ENCODE peak calls at places on chromosomes 5 and 9, in eight cellular contexts. J, P, V, K, H, M, A and I are unnamed samples.

GRCh38 chr5:95892784-95893354 is 68.8 kb downstream of the ELL2 start:
- DNase-seq in K (peak), M (no peak), P (no peak), A (peak), V (no peak), H (peak), J (peak), I (peak)

GRCh38 chr5:74862221-74862620 is 4.0 kb downstream of the FAM169A start:
- DNase-seq in H (no peak), V (no peak), J (no peak), A (no peak), M (no peak), P (no peak), K (no peak), I (no peak)

GRCh38 chr9:134688661-134689319 is 47.2 kb downstream of the COL5A1 start:
- DNase-seq in M (no peak), A (no peak), P (no peak), K (no peak), V (no peak), H (no peak), J (no peak), I (no peak)

GRCh38 chr9:112308576-112308975 is 24.8 kb downstream of the PTBP3 start:
- DNase-seq in K (no peak), P (no peak), M (no peak), H (no peak), A (no peak), V (no peak), J (peak), I (no peak)

GRCh38 chr9:21153688-21154608 is 12.3 kb upstream of the IFNW1 start:
- DNase-seq in P (no peak), M (no peak), K (peak), V (peak), J (peak), A (peak), H (peak), I (no peak)

GRCh38 chr9:86354048-86354881 is at the start of gene TUT7:
- DNase-seq in J (peak), P (peak), M (peak), V (peak), K (peak), H (peak), A (peak), I (peak)

GRCh38 chr5:82222597-82223574 is 55.3 kb downstream of the RPS23 start:
- DNase-seq in J (no peak), M (no peak), H (peak), P (no peak), A (no peak), V (no peak), K (peak), I (no peak)

GRCh38 chr5:112929336-112930081 is 7.5 kb upstream of the REEP5 start:
- DNase-seq in K (no peak), M (no peak), P (no peak), J (no peak), A (no peak), H (no peak), V (no peak), I (no peak)

GRCh38 chr5:20949636-20950035 is 961.6 kb upstream of the CDH18 start:
- DNase-seq in A (no peak), V (no peak), H (no peak), J (no peak), M (no peak), K (peak), P (no peak), I (no peak)

GRCh38 chr5:172444110-172444510 is 10.2 kb downstream of the SH3PXD2B start:
- DNase-seq in V (no peak), A (no peak), H (peak), P (no peak), J (no peak), M (no peak), K (peak), I (no peak)

GRCh38 chr9:88733651-88734470 is 198.9 kb downstream of the NXNL2 start:
- DNase-seq in A (no peak), J (no peak), K (peak), M (peak), P (no peak), V (no peak), H (peak), I (no peak)

GRCh38 chr9:89005323-89005722 is 14.1 kb downstream of the S1PR3 start:
- DNase-seq in K (no peak), H (no peak), J (no peak), M (peak), P (no peak), A (no peak), V (no peak), I (no peak)

GRCh38 chr5:73417307-73418035 is 31.1 kb downstream of the FOXD1 start:
- DNase-seq in M (no peak), H (peak), K (peak), V (peak), J (peak), P (no peak), A (no peak), I (no peak)

GRCh38 chr5:174837919-174838902 is 113.8 kb downstream of the MSX2 start:
- DNase-seq in K (peak), J (peak), P (no peak), H (peak), M (no peak), V (peak), A (no peak), I (no peak)

GRCh38 chr5:173642191-173642816 is 25.9 kb upstream of the BOD1 start:
- DNase-seq in V (no peak), J (no peak), P (no peak), M (no peak), K (no peak), A (no peak), H (no peak), I (no peak)

GRCh38 chr5:179618923-179619554 is 4.4 kb downstream of the HNRNPH1 start:
- DNase-seq in K (no peak), V (no peak), A (no peak), M (no peak), P (no peak), J (no peak), H (no peak), I (no peak)

GRCh38 chr5:80492741-80493140 is 4.8 kb downstream of the FAM151B start:
- DNase-seq in V (no peak), P (no peak), K (no peak), H (no peak), J (no peak), M (no peak), A (no peak), I (no peak)

GRCh38 chr9:35605336-35606137 is 475 bp downstream of the TESK1 start:
- DNase-seq in H (peak), V (peak), A (peak), M (peak), K (no peak), P (peak), J (peak), I (no peak)

GRCh38 chr5:82104872-82105271 is 133.0 kb downstream of the ATG10 start:
- DNase-seq in K (no peak), J (no peak), V (no peak), H (no peak), M (no peak), A (no peak), P (no peak), I (no peak)

GRCh38 chr5:81748556-81748955 is 2.3 kb downstream of the SSBP2 start:
- DNase-seq in H (no peak), J (no peak), K (no peak), A (no peak), P (no peak), M (no peak), V (peak), I (no peak)

GRCh38 chr9:35748239-35748857 is 680 bp downstream of the GBA2 start:
- DNase-seq in A (no peak), V (no peak), P (no peak), H (peak), M (no peak), J (no peak), K (no peak), I (no peak)

GRCh38 chr9:91678807-91679206 is 255.2 kb upstream of the NFIL3 start:
- DNase-seq in K (no peak), P (no peak), A (no peak), V (no peak), H (no peak), J (no peak), M (no peak), I (no peak)

GRCh38 chr5:176638437-176638836 is 8.0 kb downstream of the EIF4E1B start:
- DNase-seq in H (no peak), A (no peak), K (no peak), J (no peak), V (no peak), M (no peak), P (no peak), I (no peak)

GRCh38 chr5:123659495-123659894 is 147.5 kb downstream of the CSNK1G3 start:
- DNase-seq in K (peak), M (no peak), J (no peak), H (peak), P (no peak), V (no peak), A (no peak), I (no peak)

GRCh38 chr9:128689293-128689770 is 310 bp downstream of the SET start:
- DNase-seq in M (no peak), A (no peak), V (no peak), J (peak), P (peak), K (peak), H (no peak), I (no peak)

GRCh38 chr9:127919253-127919815 is 2.5 kb upstream of the ST6GALNAC4 start:
- DNase-seq in J (no peak), M (peak), V (peak), K (peak), P (peak), H (peak), A (no peak), I (peak)